ENCODE peak calls at places on chromosome 7, in seven cellular contexts. U, H, Q, F, L, P and X are unnamed samples.

GRCh38 chr7:26398436-26399308 is 107.0 kb downstream of the SNX10 start:
- DNase-seq in L (peak; percentile 90), H (no peak), Q (peak; percentile 13), F (peak; percentile 67), U (peak; percentile 79), P (no peak), X (peak; percentile 93)

GRCh38 chr7:128068785-128069184 is 37.5 kb upstream of the LRRC4 start:
- DNase-seq in P (no peak), F (no peak), H (no peak), L (no peak), Q (no peak), U (no peak), X (no peak)

GRCh38 chr7:127146746-127147536 is 105.8 kb downstream of the GRM8 start:
- DNase-seq in H (no peak), U (no peak), L (no peak), F (no peak), P (no peak), Q (no peak), X (no peak)

GRCh38 chr7:79909124-79909641 is 225.4 kb upstream of the GNAI1 start:
- DNase-seq in Q (no peak), H (no peak), P (no peak), U (no peak), L (no peak), F (no peak), X (no peak)

GRCh38 chr7:100433276-100433591 is 3.1 kb downstream of the PPP1R35 start:
- DNase-seq in U (no peak), F (no peak), Q (no peak), L (no peak), H (no peak), P (no peak), X (no peak)

GRCh38 chr7:4025694-4026615 is 656.1 kb upstream of the FOXK1 start:
- DNase-seq in H (no peak), L (no peak), U (no peak), F (no peak), P (no peak), Q (no peak), X (no peak)

GRCh38 chr7:129073204-129073603 is 18.3 kb upstream of the TNPO3 start:
- DNase-seq in U (no peak), Q (no peak), L (no peak), H (no peak), P (no peak), F (no peak), X (no peak)

GRCh38 chr7:80284848-80285247 is 150.2 kb downstream of the GNAI1 start:
- DNase-seq in U (no peak), Q (peak; percentile 87), F (no peak), H (peak; percentile 72), P (no peak), L (no peak), X (no peak)

GRCh38 chr7:111104710-111105109 is 13.8 kb downstream of the LRRN3 start:
- DNase-seq in U (no peak), F (no peak), Q (no peak), P (no peak), H (no peak), L (no peak), X (no peak)

GRCh38 chr7:25408861-25409260 is 180.6 kb upstream of the NPVF start:
- DNase-seq in F (no peak), U (no peak), H (no peak), P (no peak), L (no peak), Q (no peak), X (no peak)

GRCh38 chr7:159067870-159068787 is 76.5 kb downstream of the VIPR2 start:
- DNase-seq in H (no peak), Q (peak; percentile 5), F (peak; percentile 32), U (no peak), P (no peak), L (peak; percentile 63), X (no peak)

GRCh38 chr7:85030893-85031292 is 156.0 kb downstream of the SEMA3D start:
- DNase-seq in F (no peak), Q (peak; percentile 71), P (peak; percentile 29), U (peak; percentile 50), L (no peak), H (peak; percentile 26), X (no peak)

GRCh38 chr7:142585425-142585824 is 163.8 kb upstream of the PRSS1 start:
- DNase-seq in H (no peak), Q (no peak), U (no peak), L (no peak), P (no peak), F (no peak), X (no peak)

GRCh38 chr7:126696236-126696635 is 556.5 kb downstream of the GRM8 start:
- DNase-seq in U (no peak), H (no peak), L (no peak), Q (no peak), F (no peak), P (no peak), X (no peak)

GRCh38 chr7:24748521-24748920 is 8.7 kb downstream of the GSDME start:
- DNase-seq in P (no peak), Q (no peak), F (no peak), L (no peak), U (no peak), H (no peak), X (no peak)

GRCh38 chr7:151752816-151753600 is 123.9 kb downstream of the PRKAG2 start:
- DNase-seq in L (no peak), U (no peak), H (no peak), Q (peak; percentile 17), F (no peak), P (no peak), X (no peak)

GRCh38 chr7:2168612-2169312 is 64.0 kb downstream of the MAD1L1 start:
- DNase-seq in U (no peak), L (peak; percentile 45), Q (no peak), H (no peak), F (no peak), P (peak; percentile 38), X (no peak)

GRCh38 chr7:15604166-15604565 is 42.4 kb upstream of the AGMO start:
- DNase-seq in L (no peak), F (no peak), U (no peak), H (no peak), P (no peak), Q (no peak), X (no peak)

GRCh38 chr7:45258533-45259226 is 101.1 kb downstream of the RAMP3 start:
- DNase-seq in Q (no peak), F (no peak), U (no peak), H (no peak), P (no peak), L (no peak), X (peak; percentile 4)

GRCh38 chr7:71193099-71193810 is 61.3 kb downstream of the GALNT17 start:
- DNase-seq in U (no peak), F (no peak), P (no peak), Q (no peak), L (no peak), H (no peak), X (no peak)

GRCh38 chr7:22694597-22695207 is 32.3 kb upstream of the IL6 start:
- DNase-seq in H (no peak), U (no peak), F (no peak), L (no peak), Q (no peak), P (no peak), X (no peak)

GRCh38 chr7:34875481-34875880 is 161.8 kb downstream of the DPY19L1 start:
- DNase-seq in L (no peak), H (no peak), P (no peak), Q (no peak), F (no peak), U (no peak), X (no peak)
- H3K4me3 ChIP-seq in L (no peak overlapping the region), H (no peak overlapping the region), P (no peak overlapping the region), Q (no peak overlapping the region), F (no peak overlapping the region), U (no peak overlapping the region), X (no peak overlapping the region)

DNA sequence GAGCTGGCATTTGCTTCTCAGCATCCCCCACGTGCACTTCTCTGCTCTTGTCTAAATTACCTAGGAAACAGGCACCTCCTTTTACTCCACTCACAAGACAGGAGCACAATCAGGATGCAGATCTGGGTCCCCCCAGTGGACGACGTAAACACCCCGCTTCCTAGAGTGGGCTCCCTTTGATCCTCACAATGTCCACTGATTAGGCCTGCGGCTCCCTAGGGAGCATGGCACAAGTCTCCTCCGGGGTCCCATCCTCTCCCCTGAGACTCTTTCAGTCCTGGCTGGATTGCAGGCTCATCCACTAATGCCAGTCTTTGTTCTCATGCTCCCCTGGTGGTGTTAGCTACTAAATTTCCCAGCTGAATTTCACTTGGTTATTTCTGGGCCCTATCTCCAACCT is 98.3 kb downstream of the GLI3 start:
- DNase-seq in Q (no peak), P (no peak), U (no peak), H (no peak), L (no peak), F (no peak), X (no peak)
- TF ChIP-seq CTCF in Q (no peak), P (no peak), U (no peak), H (no peak), L (no peak), F (no peak), X (no peak)

GRCh38 chr7:17131060-17131345 is 167.4 kb upstream of the AHR start:
- DNase-seq in P (no peak), U (no peak), Q (peak; percentile 14), L (no peak), H (no peak), F (no peak), X (no peak)

GRCh38 chr7:17132726-17133125 is 165.7 kb upstream of the AHR start:
- DNase-seq in F (no peak), H (no peak), L (no peak), Q (peak; percentile 43), P (no peak), U (no peak), X (no peak)

GRCh38 chr7:17129218-17129617 is 169.2 kb upstream of the AHR start:
- DNase-seq in H (no peak), P (no peak), Q (no peak), F (no peak), U (no peak), L (no peak), X (no peak)

GRCh38 chr7:17131983-17132655 is 166.3 kb upstream of the AHR start:
- DNase-seq in P (no peak), Q (no peak), H (no peak), U (no peak), F (no peak), L (no peak), X (no peak)

DNA sequence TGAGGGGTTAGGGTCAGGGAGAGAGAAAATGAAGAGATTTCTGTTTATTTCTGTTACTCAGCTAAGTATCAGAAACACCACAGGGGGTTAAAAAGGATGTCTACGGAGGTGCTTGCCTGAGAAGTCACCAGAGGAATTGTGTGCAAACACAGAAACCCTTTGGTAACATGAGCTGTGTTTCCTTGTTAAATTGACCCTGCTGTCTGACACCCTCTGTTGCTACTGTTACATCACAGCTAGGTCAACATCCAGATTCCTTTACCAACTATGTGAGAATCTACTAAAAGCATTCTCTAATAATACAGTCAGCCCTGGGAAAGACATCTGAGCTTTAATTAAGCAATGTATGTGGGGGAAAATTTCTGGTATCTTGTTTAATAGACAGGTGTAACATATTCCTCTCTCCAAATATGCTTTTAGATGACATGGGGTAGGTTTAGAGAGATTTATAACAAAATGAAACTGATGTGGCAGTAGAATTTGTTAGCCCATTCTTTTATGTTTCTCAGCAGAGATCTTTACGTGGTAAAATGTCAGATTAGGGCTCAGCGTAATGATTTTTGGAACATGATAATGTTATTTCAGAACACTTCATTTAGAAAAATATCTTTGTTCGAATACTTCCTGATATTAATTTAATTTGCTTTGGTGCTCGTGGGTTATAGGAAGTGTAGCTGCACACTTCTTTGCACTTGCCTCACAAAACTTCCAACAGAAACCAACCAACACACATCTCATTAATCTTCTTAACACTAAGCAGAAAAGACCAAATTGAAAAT is 168.0 kb upstream of the AHR start:
- DNase-seq in F (no peak), U (peak; percentile 81), H (peak; percentile 86), Q (peak; percentile 80), P (peak; percentile 79), L (no peak), X (no peak)
- H3K4me3 ChIP-seq in F (no peak overlapping the region), U (no peak overlapping the region), H (no peak overlapping the region), Q (no peak overlapping the region), P (no peak overlapping the region), L (peak overlapping the region; percentile 17), X (no peak overlapping the region)

GRCh38 chr7:10075866-10076265 is 897.8 kb upstream of the PHF14 start:
- DNase-seq in H (no peak), L (no peak), P (no peak), Q (no peak), F (no peak), U (no peak), X (no peak)
- TF ChIP-seq CTCF in H (no peak), L (no peak), P (no peak), Q (no peak), F (no peak), U (no peak), X (no peak)